ENCODE peak calls at places on chromosomes 3 and 15, in seven cellular contexts. V, T, X, L, Y, Z and Q are unnamed samples.
A peak's percentile ranks its signal among the peaks of the same experiment; 100 is the strongest.

GRCh38 chr3:101892648-101893047 is 43.3 kb downstream of the NFKBIZ start:
- DNase-seq in V (no peak), T (no peak), X (no peak), L (no peak), Y (no peak), Z (no peak), Q (no peak)

GRCh38 chr15:67680645-67681044 is 138.1 kb downstream of the MAP2K5 start:
- DNase-seq in V (no peak), T (no peak), X (no peak), L (no peak), Y (no peak), Z (no peak), Q (no peak)

GRCh38 chr3:13770390-13771169 is 109.3 kb downstream of the WNT7A start:
- DNase-seq in V (no peak), T (peak; percentile 75), X (peak; percentile 87), L (peak; percentile 75), Y (no peak), Z (no peak), Q (peak; percentile 7)

GRCh38 chr15:68285243-68285980 is 7.9 kb downstream of the FEM1B start:
- DNase-seq in V (no peak), T (peak; percentile 56), X (no peak), L (no peak), Y (no peak), Z (peak; percentile 85), Q (no peak)

GRCh38 chr15:94004697-94005096 is 226.7 kb upstream of the MCTP2 start:
- DNase-seq in V (no peak), T (no peak), X (no peak), L (no peak), Y (no peak), Z (no peak), Q (no peak)

GRCh38 chr3:151037746-151038145 is 47.7 kb upstream of the MED12L start:
- DNase-seq in V (no peak), T (no peak), X (no peak), L (no peak), Y (no peak), Z (no peak), Q (no peak)

GRCh38 chr15:100078511-100079220 is 263.1 kb downstream of the ADAMTS17 start:
- DNase-seq in V (no peak), T (no peak), X (no peak), L (no peak), Y (no peak), Z (no peak), Q (no peak)

GRCh38 chr3:76122007-76122406 is 336.7 kb upstream of the ZNF717 start:
- DNase-seq in V (no peak), T (no peak), X (no peak), L (no peak), Y (no peak), Z (no peak), Q (no peak)

GRCh38 chr3:97121386-97121785 is 307.0 kb downstream of the EPHA6 start:
- DNase-seq in V (no peak), T (no peak), X (no peak), L (no peak), Y (no peak), Z (no peak), Q (no peak)

GRCh38 chr3:150744041-150745026 is 18.6 kb downstream of the SIAH2 start:
- DNase-seq in V (no peak), T (no peak), X (no peak), L (no peak), Y (no peak), Z (no peak), Q (no peak)

GRCh38 chr3:194950906-194951628 is 265.4 kb downstream of the FAM43A start:
- DNase-seq in V (no peak), T (no peak), X (no peak), L (no peak), Y (no peak), Z (no peak), Q (no peak)

GRCh38 chr3:96182756-96183155 is 631.6 kb upstream of the EPHA6 start:
- DNase-seq in V (no peak), T (no peak), X (no peak), L (no peak), Y (no peak), Z (no peak), Q (no peak)

GRCh38 chr3:45683417-45684326 is 5.5 kb upstream of the SACM1L start:
- DNase-seq in V (no peak), T (peak; percentile 34), X (no peak), L (no peak), Y (no peak), Z (peak; percentile 49), Q (no peak)

GRCh38 chr3:184568918-184569829 is 7.6 kb downstream of the EPHB3 start:
- DNase-seq in V (no peak), T (peak; percentile 85), X (peak; percentile 84), L (no peak), Y (no peak), Z (no peak), Q (no peak)

GRCh38 chr3:63864008-63864871 is 573 bp downstream of the ATXN7 start:
- DNase-seq in V (peak; percentile 58), T (peak; percentile 53), X (peak; percentile 66), L (no peak), Y (no peak), Z (no peak), Q (peak; percentile 39)

GRCh38 chr3:47984089-47984759 is 32.0 kb downstream of the MAP4 start:
- DNase-seq in V (no peak), T (no peak), X (no peak), L (no peak), Y (no peak), Z (no peak), Q (no peak)

GRCh38 chr3:111582114-111582461 is 13.1 kb downstream of the ZBED2 start:
- DNase-seq in V (no peak), T (no peak), X (no peak), L (no peak), Y (no peak), Z (peak; percentile 8), Q (no peak)

GRCh38 chr3:141913150-141913811 is 36.8 kb downstream of the ATP1B3 start:
- DNase-seq in V (peak; percentile 66), T (peak; percentile 78), X (peak; percentile 58), L (no peak), Y (no peak), Z (peak; percentile 62), Q (no peak)

GRCh38 chr3:31952205-31952604 is 28.9 kb downstream of the OSBPL10 start:
- DNase-seq in V (no peak), T (no peak), X (no peak), L (no peak), Y (no peak), Z (no peak), Q (no peak)

GRCh38 chr3:71397046-71397445 is 186.5 kb downstream of the FOXP1 start:
- DNase-seq in V (no peak), T (peak; percentile 76), X (no peak), L (no peak), Y (no peak), Z (peak; percentile 15), Q (no peak)

GRCh38 chr15:58438956-58439355 is 7.2 kb downstream of the LIPC start:
- DNase-seq in V (no peak), T (peak; percentile 69), X (peak; percentile 68), L (peak; percentile 44), Y (no peak), Z (peak; percentile 77), Q (peak; percentile 38)

GRCh38 chr3:152309535-152310317 is 41.0 kb downstream of the MBNL1 start:
- DNase-seq in V (no peak), T (no peak), X (no peak), L (no peak), Y (no peak), Z (no peak), Q (no peak)
- H3K27ac ChIP-seq in V (peak overlapping the region; percentile 33), T (no peak overlapping the region), X (no peak overlapping the region), L (no peak overlapping the region), Y (peak overlapping the region; percentile 13), Z (no peak overlapping the region), Q (peak overlapping the region; percentile 56)

GRCh38 chr15:69860921-69861320 is 236.8 kb downstream of the TLE3 start:
- DNase-seq in V (no peak), T (no peak), X (no peak), L (no peak), Y (no peak), Z (no peak), Q (no peak)
- H3K27me3 ChIP-seq in V (no peaks in the 10 kb centered on the region), T (no peaks in the 10 kb centered on the region), X (no peaks in the 10 kb centered on the region), L (no peaks in the 10 kb centered on the region), Y (peaks cover 11% of the 10 kb centered on the region), Z (peaks cover 26% of the 10 kb centered on the region), Q (no peaks in the 10 kb centered on the region)

GRCh38 chr15:71112429-71112828 is 2.8 kb upstream of the THSD4 start:
- DNase-seq in V (no peak), T (no peak), X (no peak), L (no peak), Y (no peak), Z (no peak), Q (no peak)

GRCh38 chr15:71109130-71109529 is 6.1 kb upstream of the THSD4 start:
- DNase-seq in V (no peak), T (no peak), X (no peak), L (no peak), Y (no peak), Z (no peak), Q (no peak)

GRCh38 chr15:71111950-71112349 is 3.3 kb upstream of the THSD4 start:
- DNase-seq in V (no peak), T (no peak), X (no peak), L (peak; percentile 17), Y (no peak), Z (no peak), Q (no peak)

GRCh38 chr15:71109890-71110289 is 5.4 kb upstream of the THSD4 start:
- DNase-seq in V (no peak), T (no peak), X (no peak), L (peak; percentile 24), Y (no peak), Z (no peak), Q (no peak)

GRCh38 chr15:71110800-71111565 is 4.3 kb upstream of the THSD4 start:
- DNase-seq in V (no peak), T (no peak), X (peak; percentile 62), L (peak; percentile 23), Y (no peak), Z (no peak), Q (no peak)
- H3K27ac ChIP-seq in V (no peak overlapping the region), T (no peak overlapping the region), X (no peak overlapping the region), L (no peak overlapping the region), Y (no peak overlapping the region), Z (no peak overlapping the region), Q (no peak overlapping the region)

GRCh38 chr3:123385981-123386380 is 62.9 kb downstream of the ADCY5 start:
- DNase-seq in V (no peak), T (no peak), X (no peak), L (no peak), Y (no peak), Z (no peak), Q (no peak)

GRCh38 chr3:123386477-123387040 is 62.3 kb downstream of the ADCY5 start:
- DNase-seq in V (no peak), T (no peak), X (peak; percentile 63), L (no peak), Y (no peak), Z (no peak), Q (no peak)

GRCh38 chr3:123388811-123389210 is 60.1 kb downstream of the ADCY5 start:
- DNase-seq in V (no peak), T (no peak), X (no peak), L (no peak), Y (no peak), Z (no peak), Q (no peak)

GRCh38 chr3:123389338-123389910 is 59.5 kb downstream of the ADCY5 start:
- DNase-seq in V (no peak), T (no peak), X (no peak), L (no peak), Y (no peak), Z (no peak), Q (no peak)

DNA sequence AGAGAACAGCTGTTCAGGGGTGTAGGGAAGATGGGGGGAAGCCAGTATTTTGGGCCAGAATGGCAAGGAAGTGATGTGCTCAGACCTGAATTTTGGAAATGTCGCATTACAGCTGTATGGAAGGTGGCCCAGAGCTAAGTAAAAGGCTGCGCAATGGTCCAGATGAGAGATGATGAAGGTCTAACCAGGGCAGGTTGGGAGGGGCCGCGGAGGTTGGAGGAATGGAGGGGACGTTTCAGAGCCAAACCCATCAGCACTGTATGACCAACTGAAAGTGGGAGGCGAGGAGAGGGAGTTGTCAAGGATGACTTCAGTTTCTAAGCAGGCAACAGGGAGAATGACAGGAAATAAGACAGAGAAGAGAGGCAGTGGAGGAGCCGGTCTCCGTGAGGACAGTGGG is 60.8 kb downstream of the ADCY5 start:
- DNase-seq in V (no peak), T (no peak), X (no peak), L (no peak), Y (no peak), Z (no peak), Q (no peak)
- H3K27me3 ChIP-seq in V (no peaks in the 10 kb centered on the region), T (no peaks in the 10 kb centered on the region), X (peaks cover 24% of the 10 kb centered on the region), L (no peaks in the 10 kb centered on the region), Y (no peaks in the 10 kb centered on the region), Z (peaks cover 54% of the 10 kb centered on the region), Q (no peaks in the 10 kb centered on the region)